ENCODE peak calls at places on chromosome 14, in eight cellular contexts. M is GM12891, N is HepG2, P is transverse colon, X is H1, V is stomach, A is spleen, I is HCT116. K is an unnamed sample.

GRCh38 chr14:105358140-105358846 is 40.0 kb upstream of the TEX22 start:
- DNase-seq in M (no peak), N (no peak), P (no peak), X (no peak), V (no peak), A (no peak), I (no peak), K (no peak)

GRCh38 chr14:100394886-100395672 is 71.9 kb downstream of the SLC25A47 start:
- DNase-seq in M (no peak), N (no peak), P (no peak), X (no peak), V (no peak), A (peak), I (no peak), K (no peak)

GRCh38 chr14:100537701-100538565 is 49.3 kb downstream of the BEGAIN start:
- DNase-seq in M (peak), N (no peak), P (peak), X (no peak), V (no peak), A (peak), I (no peak), K (no peak)

GRCh38 chr14:48456051-48456450 is 780.6 kb upstream of the MDGA2 start:
- DNase-seq in M (no peak), N (no peak), P (no peak), X (no peak), V (no peak), A (no peak), I (no peak), K (no peak)

GRCh38 chr14:24806061-24806678 is 172.2 kb upstream of the GZMB start:
- DNase-seq in M (peak), N (peak), P (peak), X (peak), V (peak), A (no peak), I (no peak), K (peak)

GRCh38 chr14:63853831-63854293 is 1.1 kb downstream of the SYNE2 start:
- DNase-seq in M (no peak), N (peak), P (peak), X (no peak), V (peak), A (peak), I (no peak), K (peak)

GRCh38 chr14:98138666-98139065 is 1133.3 kb downstream of the BCL11B start:
- DNase-seq in M (peak), N (no peak), P (peak), X (peak), V (no peak), A (no peak), I (peak), K (peak)

GRCh38 chr14:74792249-74793039 is 29.3 kb downstream of the YLPM1 start:
- DNase-seq in M (no peak), N (no peak), P (no peak), X (no peak), V (no peak), A (no peak), I (no peak), K (no peak)

GRCh38 chr14:77243853-77244252 is 27.2 kb downstream of the NGB start:
- DNase-seq in M (no peak), N (no peak), P (no peak), X (no peak), V (no peak), A (peak), I (no peak), K (no peak)

GRCh38 chr14:49036236-49036635 is 549.9 kb downstream of the RPS29 start:
- DNase-seq in M (no peak), N (no peak), P (no peak), X (no peak), V (no peak), A (no peak), I (no peak), K (no peak)

GRCh38 chr14:62532186-62532585 is 513.1 kb downstream of the KCNH5 start:
- DNase-seq in M (no peak), N (no peak), P (no peak), X (no peak), V (no peak), A (no peak), I (no peak), K (no peak)

GRCh38 chr14:99872786-99873440 is 79.7 kb downstream of the EML1 start:
- DNase-seq in M (no peak), N (no peak), P (no peak), X (peak), V (no peak), A (no peak), I (no peak), K (no peak)

GRCh38 chr14:60575008-60575407 is 66.1 kb downstream of the SIX6 start:
- DNase-seq in M (no peak), N (no peak), P (no peak), X (no peak), V (no peak), A (no peak), I (no peak), K (no peak)

GRCh38 chr14:60573943-60574496 is 65.1 kb downstream of the SIX6 start:
- DNase-seq in M (no peak), N (no peak), P (no peak), X (no peak), V (no peak), A (no peak), I (no peak), K (no peak)
- TF ChIP-seq POLR2AphosphoS5 in M (no peak), N (no peak), P (no peak), X (no peak), V (no peak), A (no peak), I (no peak), K (no peak)

DNA sequence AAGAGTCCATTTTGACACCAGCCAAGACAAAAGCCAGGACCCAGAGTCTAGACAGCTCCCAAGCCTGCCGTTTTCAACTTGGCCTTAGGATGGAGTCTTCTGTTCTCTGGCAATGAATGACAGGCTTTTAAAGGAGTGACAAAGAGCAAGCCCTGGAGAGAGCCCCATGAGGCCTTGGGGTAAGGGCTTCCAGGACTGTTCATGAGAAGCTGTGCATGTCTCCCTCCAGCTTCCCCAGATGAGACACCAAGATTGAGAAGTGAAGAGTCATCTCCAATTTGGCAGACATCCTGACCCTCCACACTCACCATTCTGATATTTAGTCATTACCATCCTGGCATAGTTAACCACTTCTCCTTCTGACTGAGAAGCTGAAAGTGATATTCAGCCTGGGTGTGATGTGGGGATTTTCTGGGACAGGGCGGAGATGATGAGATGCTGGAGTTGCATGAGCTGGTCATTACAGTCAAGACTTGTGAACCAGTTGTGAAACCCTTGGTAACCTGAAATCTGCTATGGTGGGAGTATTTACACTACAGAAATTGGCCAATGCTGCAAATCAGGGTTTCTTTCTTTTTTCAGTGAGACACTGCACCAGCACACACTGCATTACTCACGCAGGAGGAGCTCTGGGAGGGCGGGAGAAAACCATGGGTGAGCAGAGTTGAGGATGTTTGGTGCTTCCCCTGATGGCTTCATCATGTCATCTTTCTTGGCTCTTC is 77.8 kb downstream of the VCPKMT start:
- DNase-seq in M (peak), N (peak), P (no peak), X (no peak), V (no peak), A (no peak), I (no peak), K (peak)
- TF ChIP-seq POLR2AphosphoS5 in M (peak), N (no peak), P (no peak), X (no peak), V (peak), A (no peak), I (no peak), K (peak)

GRCh38 chr14:69994002-69994401 is 114.8 kb downstream of the SMOC1 start:
- DNase-seq in M (no peak), N (no peak), P (no peak), X (no peak), V (no peak), A (no peak), I (no peak), K (no peak)
- TF ChIP-seq POLR2AphosphoS5 in M (no peak), N (no peak), P (no peak), X (no peak), V (no peak), A (no peak), I (no peak), K (no peak)

GRCh38 chr14:23071975-23072539 is 14.7 kb upstream of the CDH24 start:
- DNase-seq in M (no peak), N (no peak), P (no peak), X (no peak), V (no peak), A (no peak), I (no peak), K (no peak)
- TF ChIP-seq POLR2AphosphoS5 in M (no peak), N (no peak), P (no peak), X (no peak), V (no peak), A (no peak), I (no peak), K (no peak)

DNA sequence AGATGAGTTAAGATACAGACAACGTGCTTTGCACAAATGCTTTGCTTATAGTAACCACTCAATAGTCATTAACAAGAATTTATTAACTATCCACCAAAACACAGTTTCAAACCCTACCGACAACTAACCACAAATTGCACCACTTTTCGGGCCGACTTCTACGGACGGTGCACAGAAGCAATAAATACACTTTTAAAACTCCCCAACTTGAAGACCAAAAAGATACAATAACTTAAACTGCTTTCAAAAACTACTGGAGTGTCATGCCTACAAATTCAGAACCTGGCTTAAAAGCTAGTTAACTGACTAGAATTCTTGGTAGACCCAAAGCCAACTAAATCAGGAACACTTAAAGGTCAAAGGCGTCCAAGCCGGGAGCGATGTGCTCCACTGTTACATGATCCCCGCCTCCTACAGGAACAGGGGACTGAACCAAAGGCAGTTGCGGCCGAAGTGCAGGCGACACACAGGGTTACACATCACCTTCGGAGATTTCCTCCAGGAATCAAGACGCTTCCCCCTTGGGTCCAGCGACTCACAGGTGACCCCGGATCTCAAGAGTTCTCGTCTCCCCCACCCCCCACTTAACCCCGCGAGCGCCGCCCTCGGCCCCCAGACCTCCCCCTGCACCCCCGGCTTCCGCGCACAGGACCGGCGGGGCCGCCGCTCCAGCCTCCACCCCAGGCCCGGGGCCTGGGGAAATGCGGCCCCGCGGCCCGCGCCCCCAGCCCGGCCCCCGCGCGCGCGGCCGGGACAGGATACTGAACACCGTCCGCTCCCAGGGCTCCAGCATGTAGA is 507 bp downstream of the SPTSSA start:
- DNase-seq in M (no peak), N (peak), P (peak), X (no peak), V (peak), A (no peak), I (peak), K (peak)
- TF ChIP-seq POLR2AphosphoS5 in M (no peak), N (no peak), P (no peak), X (no peak), V (peak), A (no peak), I (no peak), K (no peak)

DNA sequence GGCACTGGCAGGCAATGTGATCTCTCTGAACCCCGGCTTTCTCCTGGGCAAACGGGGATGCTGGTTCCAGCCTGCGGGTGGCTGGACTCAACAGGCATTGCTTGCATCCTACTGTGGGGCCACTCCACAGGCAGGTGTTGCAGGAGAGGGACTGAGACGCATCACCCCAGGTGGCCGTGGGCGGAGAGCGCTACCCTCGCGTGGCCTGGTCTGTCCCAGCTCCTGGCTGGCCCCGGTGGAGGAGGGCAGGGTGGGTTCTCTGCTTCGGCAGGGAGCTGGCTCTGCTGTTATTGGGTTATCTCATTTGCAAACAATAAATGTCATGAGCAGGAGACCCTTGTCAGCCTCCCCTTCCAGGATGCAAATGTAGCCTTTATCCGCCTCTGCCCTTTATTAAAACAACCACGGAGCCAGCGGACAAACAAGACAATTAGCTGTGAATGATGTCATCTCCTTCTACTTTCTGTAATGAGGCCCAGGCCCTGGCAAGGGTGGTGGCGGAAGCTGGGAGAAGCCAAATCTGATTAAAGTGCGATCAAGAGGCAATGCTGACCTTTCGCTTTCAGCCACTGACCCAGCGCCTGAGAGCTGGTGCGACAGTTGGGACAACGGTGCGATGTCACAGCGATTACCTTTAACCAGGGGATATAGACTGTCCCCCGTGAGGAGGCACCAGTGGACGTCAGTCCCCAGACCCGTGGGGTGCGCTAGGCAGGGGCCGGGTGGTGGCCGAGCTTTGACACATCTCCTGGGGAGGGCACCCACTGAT is 161.8 kb downstream of the KIF26A start:
- DNase-seq in M (no peak), N (no peak), P (no peak), X (no peak), V (peak), A (no peak), I (no peak), K (no peak)
- TF ChIP-seq POLR2AphosphoS5 in M (no peak), N (no peak), P (no peak), X (no peak), V (no peak), A (peak), I (no peak), K (no peak)

GRCh38 chr14:94773682-94774211 is 3.8 kb upstream of the GSC start:
- DNase-seq in M (no peak), N (no peak), P (no peak), X (no peak), V (no peak), A (no peak), I (no peak), K (no peak)
- TF ChIP-seq POLR2AphosphoS5 in M (no peak), N (no peak), P (no peak), X (no peak), V (no peak), A (no peak), I (no peak), K (no peak)

GRCh38 chr14:104248203-104249055 is 110.0 kb downstream of the KIF26A start:
- DNase-seq in M (no peak), N (no peak), P (no peak), X (no peak), V (peak), A (no peak), I (no peak), K (no peak)
- TF ChIP-seq POLR2AphosphoS5 in M (no peak), N (no peak), P (no peak), X (no peak), V (no peak), A (no peak), I (no peak), K (no peak)

GRCh38 chr14:79937433-79937832 is 273.9 kb downstream of the DIO2 start:
- DNase-seq in M (no peak), N (no peak), P (no peak), X (no peak), V (no peak), A (no peak), I (no peak), K (no peak)
- TF ChIP-seq POLR2AphosphoS5 in M (no peak), N (no peak), P (no peak), X (no peak), V (no peak), A (no peak), I (no peak), K (no peak)

K was measured in GM12892.